ENCODE peak calls at places on chromosomes 12 and 14, in six cellular contexts. U, B, L, D, C and K are unnamed samples.

GRCh38 chr14:59360923-59361794 is 104.0 kb downstream of the GPR135 start:
- DNase-seq in C (peak), B (peak), L (peak), D (peak), U (no peak), K (peak)

GRCh38 chr12:31931796-31932715 is 27.2 kb upstream of the RESF1 start:
- DNase-seq in C (peak), D (no peak), B (no peak), U (no peak), L (no peak), K (no peak)

GRCh38 chr12:123973552-123974341 is 732 bp downstream of the ZNF664 start:
- DNase-seq in C (peak), D (peak), B (peak), U (peak), L (no peak), K (peak)

GRCh38 chr12:128662106-128662505 is 161.7 kb downstream of the SLC15A4 start:
- DNase-seq in C (no peak), U (no peak), B (no peak), D (no peak), L (no peak), K (no peak)

GRCh38 chr12:121223283-121223946 is 13.5 kb downstream of the P2RX4 start:
- DNase-seq in B (no peak), D (peak), U (no peak), C (peak), L (no peak), K (no peak)

GRCh38 chr12:80121661-80122060 is 22.3 kb downstream of the OTOGL start:
- DNase-seq in C (no peak), B (no peak), U (no peak), L (peak), D (no peak), K (no peak)

GRCh38 chr12:28313631-28314030 is 123.4 kb downstream of the CCDC91 start:
- DNase-seq in C (no peak), B (no peak), L (peak), D (no peak), U (no peak), K (no peak)

GRCh38 chr12:122884860-122885259 is 11.1 kb downstream of the VPS37B start:
- DNase-seq in B (no peak), L (no peak), U (no peak), C (no peak), D (no peak), K (no peak)

GRCh38 chr12:86660488-86661171 is 404.4 kb upstream of the MGAT4C start:
- DNase-seq in L (peak), D (no peak), U (no peak), C (peak), B (no peak), K (no peak)

DNA sequence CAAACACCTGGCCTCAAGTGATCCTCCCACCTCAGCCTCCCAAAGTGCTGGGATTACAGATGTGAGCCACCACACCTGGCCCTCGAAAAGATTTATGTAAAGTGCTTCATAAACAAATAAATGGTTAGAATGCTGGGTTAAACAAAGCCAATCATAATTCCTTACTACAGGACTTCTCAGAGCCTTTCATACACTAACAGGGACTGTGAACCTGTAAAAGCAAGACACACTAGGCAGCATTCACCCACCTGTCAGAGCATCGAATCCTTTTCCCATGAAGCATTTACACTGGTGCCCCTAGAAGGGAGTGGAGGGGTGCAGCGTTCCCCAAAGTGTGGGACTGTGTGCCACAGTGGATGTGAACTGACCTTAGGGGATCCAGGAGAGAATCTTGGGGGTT is 29.5 kb downstream of the TRPV4 start:
- DNase-seq in B (no peak), D (no peak), C (no peak), L (no peak), U (no peak), K (no peak)
- H3K4me3 ChIP-seq in B (no peak), D (no peak), C (no peak), L (no peak), U (no peak), K (no peak)

GRCh38 chr12:14545144-14546124 is 22.2 kb downstream of the PLBD1 start:
- DNase-seq in L (no peak), D (no peak), U (no peak), C (no peak), B (no peak), K (no peak)
- H3K4me3 ChIP-seq in L (no peak), D (no peak), U (no peak), C (no peak), B (no peak), K (no peak)

DNA sequence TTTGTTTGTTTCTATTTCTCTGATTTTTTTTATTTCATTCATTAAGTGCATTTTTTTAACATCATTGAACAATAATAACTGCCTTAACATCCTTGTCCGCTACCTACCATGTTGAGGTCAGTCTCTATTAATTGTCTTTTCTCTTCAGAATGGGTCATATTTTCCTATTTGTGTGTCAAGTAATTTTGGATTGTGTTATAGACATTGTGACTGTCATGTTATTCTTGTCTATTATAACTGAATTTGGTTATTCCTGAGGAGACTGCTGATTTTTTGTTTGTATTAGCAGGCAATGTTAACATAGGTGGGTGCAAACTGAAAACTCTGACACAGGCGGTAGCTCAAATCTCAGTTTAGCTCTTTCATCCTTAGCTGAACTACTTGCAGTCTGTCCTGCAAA is 169.9 kb downstream of the DICER1 start:
- DNase-seq in B (no peak), L (no peak), U (no peak), D (no peak), C (no peak), K (no peak)
- H3K4me3 ChIP-seq in B (no peak), L (no peak), U (no peak), D (no peak), C (no peak), K (no peak)

DNA sequence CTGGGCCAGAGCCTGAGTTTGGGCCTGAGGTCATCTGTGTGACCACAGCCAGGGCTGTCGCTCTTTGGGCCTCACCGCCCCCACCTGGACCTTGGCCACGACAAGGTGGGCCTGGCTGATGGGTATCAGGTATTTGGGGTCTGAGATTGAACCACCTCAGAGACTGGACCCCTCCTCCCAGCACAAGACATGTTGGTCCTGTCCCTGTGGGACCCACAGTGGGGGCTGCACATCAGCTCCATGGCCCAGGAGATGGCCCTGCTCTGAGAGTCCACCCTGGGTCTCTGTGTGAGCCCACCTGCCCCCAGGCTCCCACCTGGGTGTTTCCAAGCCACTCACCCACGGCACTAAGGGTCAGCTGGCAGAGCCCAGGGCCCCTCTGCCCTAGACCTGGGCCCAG is 20.6 kb downstream of the BEGAIN start:
- DNase-seq in C (no peak), U (no peak), D (no peak), L (no peak), B (no peak), K (no peak)
- H3K4me3 ChIP-seq in C (no peak), U (no peak), D (no peak), L (no peak), B (no peak), K (no peak)

DNA sequence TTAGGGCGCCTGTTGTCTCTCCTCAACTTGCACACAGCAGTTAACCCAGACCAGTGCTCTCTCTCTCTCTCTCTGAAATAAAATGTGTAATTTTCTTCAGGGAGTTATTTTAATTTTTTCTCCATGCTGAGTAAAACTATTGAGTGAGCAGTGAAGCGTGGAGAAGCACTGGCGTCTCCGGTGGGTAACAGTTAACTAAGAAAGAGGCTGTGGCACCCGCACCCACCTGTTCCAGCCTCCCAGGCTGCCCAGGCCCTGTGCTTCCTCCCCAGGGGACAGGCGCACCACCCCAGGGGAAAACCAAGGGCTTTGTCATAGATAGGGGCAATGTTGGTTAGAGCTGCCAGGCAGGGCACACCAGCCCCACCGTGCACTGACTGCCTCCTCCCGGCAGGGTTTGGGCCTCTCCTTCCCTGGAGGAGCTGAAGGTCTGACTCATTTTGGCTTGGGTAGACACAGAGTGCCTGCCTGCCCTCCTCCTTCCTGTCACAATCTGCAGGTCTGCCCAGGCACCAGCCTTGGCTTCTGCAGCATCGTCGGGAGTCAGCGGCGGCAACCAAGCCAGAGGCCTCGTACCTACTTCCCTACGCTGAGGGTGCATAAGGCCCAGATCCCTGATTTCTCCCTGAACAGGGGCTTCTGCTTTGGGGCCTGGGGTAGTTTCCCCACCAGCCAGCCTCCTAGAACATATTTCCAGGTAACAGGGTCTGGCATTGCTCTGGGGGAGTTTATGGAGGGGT is 3.9 kb downstream of the HOXC5 start:
- DNase-seq in D (no peak), U (no peak), B (no peak), L (no peak), C (no peak), K (peak)
- H3K4me3 ChIP-seq in D (no peak), U (no peak), B (no peak), L (no peak), C (no peak), K (no peak)